ENCODE peak calls at places on chromosome 9, in eight cellular contexts. V, H, J, G, E, T, A and D are unnamed samples.
A peak's percentile ranks its signal among the peaks of the same experiment; 100 is the strongest.

GRCh38 chr9:13863112-13863511 is 450.8 kb downstream of the NFIB start:
- DNase-seq in V (no peak), H (no peak), J (no peak), G (no peak), E (no peak), T (peak; percentile 4), A (peak; percentile 14), D (no peak)

GRCh38 chr9:76107487-76107886 is 217.0 kb downstream of the PCSK5 start:
- DNase-seq in V (no peak), H (peak; percentile 27), J (no peak), G (no peak), E (no peak), T (peak; percentile 24), A (no peak), D (peak; percentile 2)

GRCh38 chr9:114156658-114157421 is 1.5 kb downstream of the COL27A1 start:
- DNase-seq in V (no peak), H (peak; percentile 60), J (peak; percentile 60), G (peak; percentile 42), E (no peak), T (peak; percentile 71), A (peak; percentile 78), D (peak; percentile 65)

GRCh38 chr9:37350486-37351190 is 71.9 kb upstream of the GRHPR start:
- DNase-seq in V (no peak), H (no peak), J (no peak), G (no peak), E (no peak), T (peak; percentile 11), A (peak; percentile 71), D (no peak)

GRCh38 chr9:6901179-6901578 is 143.4 kb downstream of the KDM4C start:
- DNase-seq in V (no peak), H (no peak), J (no peak), G (no peak), E (no peak), T (no peak), A (no peak), D (no peak)

GRCh38 chr9:123416171-123416570 is 60.2 kb downstream of the CRB2 start:
- DNase-seq in V (no peak), H (no peak), J (no peak), G (no peak), E (no peak), T (no peak), A (no peak), D (no peak)

GRCh38 chr9:99239341-99240055 is 17.4 kb downstream of the SEC61B start:
- DNase-seq in V (no peak), H (no peak), J (no peak), G (no peak), E (no peak), T (no peak), A (peak; percentile 40), D (no peak)

GRCh38 chr9:86807577-86807976 is 139.7 kb downstream of the GAS1 start:
- DNase-seq in V (no peak), H (no peak), J (no peak), G (no peak), E (no peak), T (no peak), A (peak; percentile 30), D (no peak)

GRCh38 chr9:93346240-93347112 is 105.0 kb upstream of the FAM120A start:
- DNase-seq in V (no peak), H (no peak), J (no peak), G (no peak), E (no peak), T (peak; percentile 52), A (peak; percentile 19), D (peak; percentile 48)

GRCh38 chr9:134186471-134187109 is 22.2 kb upstream of the RNU6ATAC start:
- DNase-seq in V (no peak), H (no peak), J (peak; percentile 55), G (no peak), E (no peak), T (no peak), A (no peak), D (no peak)

GRCh38 chr9:135827301-135827700 is 80.0 kb downstream of the CAMSAP1 start:
- DNase-seq in V (no peak), H (no peak), J (no peak), G (no peak), E (no peak), T (no peak), A (no peak), D (no peak)

GRCh38 chr9:34437006-34437925 is 21.1 kb downstream of the FAM219A start:
- DNase-seq in V (peak; percentile 27), H (peak; percentile 60), J (peak; percentile 85), G (no peak), E (peak; percentile 40), T (peak; percentile 86), A (peak; percentile 93), D (peak; percentile 55)

GRCh38 chr9:73148447-73148937 is 3.2 kb upstream of the ANXA1 start:
- DNase-seq in V (no peak), H (no peak), J (no peak), G (no peak), E (no peak), T (no peak), A (peak; percentile 51), D (no peak)

GRCh38 chr9:5910413-5911057 is 19.8 kb downstream of the MLANA start:
- DNase-seq in V (no peak), H (no peak), J (no peak), G (no peak), E (no peak), T (no peak), A (no peak), D (no peak)

GRCh38 chr9:128439273-128439672 is 16.5 kb upstream of the ODF2 start:
- DNase-seq in V (no peak), H (no peak), J (no peak), G (no peak), E (no peak), T (peak; percentile 58), A (no peak), D (peak; percentile 41)

GRCh38 chr9:132384376-132384775 is 22.3 kb downstream of the TTF1 start:
- DNase-seq in V (no peak), H (no peak), J (peak; percentile 52), G (no peak), E (no peak), T (no peak), A (no peak), D (no peak)

GRCh38 chr9:84456526-84456925 is 116.0 kb upstream of the SLC28A3 start:
- DNase-seq in V (no peak), H (no peak), J (no peak), G (no peak), E (no peak), T (no peak), A (no peak), D (no peak)

GRCh38 chr9:135304886-135305285 is 174.7 kb upstream of the PPP1R26 start:
- DNase-seq in V (no peak), H (no peak), J (no peak), G (no peak), E (no peak), T (no peak), A (no peak), D (no peak)

GRCh38 chr9:20446248-20446647 is 176.1 kb downstream of the MLLT3 start:
- DNase-seq in V (no peak), H (no peak), J (no peak), G (no peak), E (no peak), T (no peak), A (no peak), D (no peak)

GRCh38 chr9:11417782-11418181 is 805.0 kb upstream of the PTPRD start:
- DNase-seq in V (no peak), H (no peak), J (no peak), G (no peak), E (no peak), T (no peak), A (no peak), D (no peak)

GRCh38 chr9:68500457-68501158 is 40.1 kb downstream of the TMEM252 start:
- DNase-seq in V (no peak), H (peak; percentile 88), J (no peak), G (no peak), E (no peak), T (peak; percentile 25), A (no peak), D (no peak)

GRCh38 chr9:126326228-126327015 is at the start of gene MVB12B:
- DNase-seq in V (peak; percentile 10), H (no peak), J (peak; percentile 63), G (peak; percentile 20), E (peak; percentile 24), T (no peak), A (no peak), D (peak; percentile 65)

GRCh38 chr9:127980056-127980705 is 608 bp downstream of the EEIG1 start:
- DNase-seq in V (no peak), H (no peak), J (peak; percentile 87), G (no peak), E (no peak), T (peak; percentile 40), A (peak; percentile 18), D (peak; percentile 56)

GRCh38 chr9:89869774-89870173 is 265.0 kb downstream of the GADD45G start:
- DNase-seq in V (no peak), H (no peak), J (peak; percentile 6), G (no peak), E (no peak), T (no peak), A (no peak), D (no peak)

GRCh38 chr9:130265431-130266235 is at the start of gene HMCN2:
- DNase-seq in V (no peak), H (no peak), J (peak; percentile 45), G (no peak), E (no peak), T (no peak), A (peak; percentile 9), D (no peak)

GRCh38 chr9:14318934-14319513 is 5.1 kb upstream of the NFIB start:
- DNase-seq in V (no peak), H (no peak), J (no peak), G (no peak), E (no peak), T (peak; percentile 55), A (no peak), D (no peak)

GRCh38 chr9:88438819-88439218 is 50.6 kb downstream of the SPIN1 start:
- DNase-seq in V (no peak), H (no peak), J (no peak), G (no peak), E (no peak), T (no peak), A (no peak), D (no peak)

GRCh38 chr9:3768698-3769458 is 243.1 kb upstream of the RFX3 start:
- DNase-seq in V (no peak), H (no peak), J (no peak), G (no peak), E (no peak), T (no peak), A (no peak), D (no peak)

GRCh38 chr9:80995759-80996158 is 693.6 kb downstream of the TLE1 start:
- DNase-seq in V (no peak), H (peak; percentile 41), J (no peak), G (peak; percentile 0), E (no peak), T (no peak), A (peak; percentile 83), D (no peak)

GRCh38 chr9:35110327-35110758 is 5.3 kb downstream of the ATOSB start:
- DNase-seq in V (no peak), H (peak; percentile 90), J (peak; percentile 45), G (no peak), E (no peak), T (no peak), A (peak; percentile 56), D (no peak)

GRCh38 chr9:78026947-78027346 is 4.7 kb downstream of the GNAQ start:
- DNase-seq in V (no peak), H (no peak), J (no peak), G (no peak), E (no peak), T (no peak), A (peak; percentile 65), D (no peak)

GRCh38 chr9:108467653-108468324 is 388.0 kb downstream of the ACTL7B start:
- DNase-seq in V (no peak), H (no peak), J (peak; percentile 54), G (no peak), E (no peak), T (no peak), A (no peak), D (no peak)

GRCh38 chr9:95379630-95380029 is 62.1 kb upstream of the FANCC start:
- DNase-seq in V (no peak), H (no peak), J (no peak), G (no peak), E (no peak), T (peak; percentile 46), A (no peak), D (peak; percentile 45)

GRCh38 chr9:131365546-131365945 is 28.3 kb upstream of the PRRC2B start:
- DNase-seq in V (no peak), H (no peak), J (no peak), G (no peak), E (no peak), T (no peak), A (no peak), D (no peak)